ENCODE peak calls at places on chromosomes 3 and 15, in ten cellular contexts. I is SHP77 treated with DMSO at 0.1 percent for 48 hours; X is upper lobe of right lung; L is esophagus squamous epithelium; D is 8988T; R is stimulated activated CD4-positive, alpha-beta T cell treated with anti-CD3 and anti-CD28 coated beads, Interleukin-4, amount 100 ng/mL, for 4 hours; Q is posterior vena cava; G is kidney glomerular epithelial cell; F is lung microvascular endothelial cell; P is HTR-8/SVneo. J is an unnamed sample.

GRCh38 chr15:71634820-71635219 is 175.5 kb upstream of the NR2E3 start:
- DNase-seq in G (no peak), Q (no peak), R (no peak), P (no peak), F (peak; percentile 85), D (no peak), X (no peak), L (no peak), I (peak; percentile 80), J (no peak)

GRCh38 chr3:170021083-170021482 is 16.7 kb upstream of the GPR160 start:
- DNase-seq in X (no peak), G (no peak), D (peak; percentile 32), P (no peak), I (no peak), Q (no peak), F (peak; percentile 25), R (no peak), L (no peak), J (no peak)

GRCh38 chr3:43921056-43921455 is 230.3 kb downstream of the ABHD5 start:
- DNase-seq in I (no peak), R (no peak), F (no peak), G (no peak), L (no peak), X (no peak), D (no peak), Q (no peak), P (no peak), J (no peak)

GRCh38 chr3:140225996-140226395 is 291.0 kb downstream of the CLSTN2 start:
- DNase-seq in Q (no peak), L (no peak), F (no peak), P (no peak), D (no peak), X (no peak), G (no peak), R (no peak), I (no peak), J (no peak)

GRCh38 chr3:186208328-186208989 is 99.6 kb upstream of the ETV5 start:
- DNase-seq in R (no peak), L (no peak), F (no peak), Q (no peak), D (no peak), G (no peak), I (no peak), P (no peak), X (no peak), J (no peak)

GRCh38 chr3:147191795-147192385 is 214.5 kb downstream of the ZIC4 start:
- DNase-seq in L (no peak), I (peak; percentile 1), R (no peak), X (no peak), P (peak; percentile 14), D (no peak), G (peak; percentile 38), F (peak; percentile 84), Q (no peak), J (no peak)

GRCh38 chr15:62672268-62672667 is 370.3 kb upstream of the TPM1 start:
- DNase-seq in Q (no peak), I (no peak), D (no peak), R (no peak), G (no peak), L (no peak), X (no peak), F (no peak), P (no peak), J (no peak)

GRCh38 chr15:67036775-67037555 is 28.4 kb upstream of the SMAD3 start:
- DNase-seq in D (no peak), G (no peak), P (no peak), X (no peak), Q (no peak), L (no peak), R (no peak), F (no peak), I (no peak), J (no peak)

GRCh38 chr3:30035935-30036567 is 570.4 kb upstream of the TGFBR2 start:
- DNase-seq in G (no peak), D (no peak), R (no peak), F (no peak), Q (no peak), L (no peak), P (no peak), X (no peak), I (no peak), J (no peak)

GRCh38 chr15:85788796-85789495 is 5.8 kb downstream of the KLHL25 start:
- DNase-seq in P (no peak), L (no peak), D (no peak), Q (peak; percentile 60), I (no peak), F (no peak), G (no peak), R (no peak), X (peak; percentile 82), J (no peak)

GRCh38 chr15:65055201-65055870 is 10.1 kb downstream of the SLC51B start:
- DNase-seq in Q (peak; percentile 46), P (no peak), R (no peak), F (no peak), X (no peak), L (no peak), G (peak; percentile 29), I (no peak), D (no peak), J (no peak)

GRCh38 chr3:56413911-56414310 is 54.4 kb downstream of the ERC2 start:
- DNase-seq in I (no peak), Q (no peak), P (no peak), F (no peak), D (no peak), G (no peak), L (no peak), R (no peak), X (no peak), J (no peak)

GRCh38 chr3:71056327-71056726 is 527.2 kb downstream of the FOXP1 start:
- DNase-seq in Q (no peak), G (no peak), P (no peak), D (no peak), X (no peak), L (no peak), F (peak; percentile 69), R (no peak), I (no peak), J (no peak)

GRCh38 chr3:70383360-70383831 is 71.0 kb upstream of the MDFIC2 start:
- DNase-seq in I (no peak), Q (no peak), R (no peak), G (no peak), F (no peak), X (no peak), P (no peak), D (no peak), L (no peak), J (no peak)

GRCh38 chr3:133792171-133792763 is 13.3 kb upstream of the SRPRB start:
- DNase-seq in L (no peak), Q (no peak), I (no peak), R (no peak), X (no peak), P (no peak), G (no peak), D (no peak), F (peak; percentile 5), J (no peak)

GRCh38 chr15:42759093-42759492 is 22.2 kb upstream of the CDAN1 start:
- DNase-seq in L (no peak), G (no peak), X (no peak), R (no peak), F (no peak), Q (no peak), P (no peak), D (no peak), I (no peak), J (no peak)

GRCh38 chr3:38543602-38544001 is 47.5 kb downstream of the EXOG start:
- DNase-seq in G (no peak), D (peak; percentile 58), L (no peak), X (no peak), F (no peak), R (no peak), Q (peak; percentile 57), P (no peak), I (no peak), J (no peak)

GRCh38 chr3:47991341-47991740 is 24.9 kb downstream of the MAP4 start:
- DNase-seq in L (no peak), P (no peak), I (no peak), R (no peak), F (no peak), D (no peak), G (no peak), Q (no peak), X (no peak), J (no peak)

GRCh38 chr15:88769161-88769971 is 33.9 kb upstream of the ACAN start:
- DNase-seq in L (no peak), I (no peak), D (no peak), G (no peak), Q (peak; percentile 83), R (no peak), P (no peak), F (peak; percentile 4), X (no peak), J (no peak)

GRCh38 chr3:31399270-31399669 is 133.5 kb upstream of the STT3B start:
- DNase-seq in F (no peak), R (no peak), Q (no peak), X (no peak), D (no peak), L (no peak), G (no peak), I (no peak), P (no peak), J (no peak)

GRCh38 chr15:69562097-69562496 is 109.5 kb downstream of the RPLP1 start:
- DNase-seq in P (no peak), F (no peak), Q (no peak), D (no peak), L (no peak), I (no peak), X (no peak), G (no peak), R (no peak), J (no peak)

GRCh38 chr15:59401810-59402569 is 29.3 kb upstream of the MYO1E start:
- DNase-seq in P (no peak), D (no peak), Q (no peak), R (no peak), I (no peak), F (no peak), G (no peak), L (no peak), X (no peak), J (no peak)

GRCh38 chr3:187025656-187026320 is 95.5 kb downstream of the ST6GAL1 start:
- DNase-seq in F (no peak), G (no peak), L (no peak), R (peak; percentile 42), Q (no peak), X (no peak), D (no peak), I (no peak), P (no peak), J (no peak)

GRCh38 chr3:159174715-159175390 is 373.0 kb downstream of the MFSD1 start:
- DNase-seq in F (no peak), Q (no peak), R (no peak), P (no peak), G (no peak), L (no peak), I (no peak), D (no peak), X (no peak), J (no peak)

GRCh38 chr3:172102123-172102882 is 62.9 kb downstream of the FNDC3B start:
- DNase-seq in D (no peak), F (no peak), Q (no peak), R (peak; percentile 23), P (no peak), G (no peak), L (no peak), X (no peak), I (no peak), J (no peak)

GRCh38 chr15:85415779-85416178 is 35.4 kb downstream of the AKAP13 start:
- DNase-seq in X (no peak), L (no peak), Q (no peak), F (no peak), P (no peak), G (no peak), R (no peak), I (no peak), D (no peak), J (no peak)

GRCh38 chr3:23999012-23999641 is 54.0 kb downstream of the NR1D2 start:
- DNase-seq in D (no peak), G (peak; percentile 69), I (no peak), X (peak; percentile 71), Q (peak; percentile 92), P (peak; percentile 60), L (no peak), R (peak; percentile 18), F (peak; percentile 67), J (peak; percentile 48)

GRCh38 chr3:95200384-95200783 is 1137.5 kb downstream of the NSUN3 start:
- DNase-seq in X (no peak), Q (no peak), G (no peak), I (no peak), P (no peak), F (no peak), D (no peak), L (no peak), R (no peak), J (no peak)

J was measured in stimulated activated CD8-positive, alpha-beta memory T cell treated with anti-CD3 and anti-CD28 coated beads, Interleukin-4, amount 100 ng/mL, for 24 hours.